ENCODE peak calls at places on chromosomes 2 and 18, in four cellular contexts. One of them, this sample, is unnamed.
A peak's percentile ranks its signal among the peaks of the same experiment; 100 is the strongest.

GRCh38 chr2:15943914-15944313 is 3.6 kb downstream of the MYCN start:
- DNase-seq in iPS DF 6.9: no peak
- DNase-seq in AG09309: no peak
- DNase-seq in IMR-90: no peak
- DNase-seq in this sample: no peak

GRCh38 chr18:48529796-48530195 is 9.0 kb upstream of the CTIF start:
- DNase-seq in iPS DF 6.9: no peak
- DNase-seq in AG09309: peak; percentile 71
- DNase-seq in IMR-90: peak; percentile 77
- DNase-seq in this sample: peak; percentile 94

GRCh38 chr18:70258243-70258642 is 30.6 kb upstream of the SOCS6 start:
- DNase-seq in iPS DF 6.9: no peak
- DNase-seq in AG09309: no peak
- DNase-seq in IMR-90: no peak
- DNase-seq in this sample: no peak

GRCh38 chr2:46915811-46916630 is 415 bp upstream of the MCFD2 start:
- DNase-seq in iPS DF 6.9: peak; percentile 52
- DNase-seq in AG09309: peak; percentile 71
- DNase-seq in IMR-90: peak; percentile 91
- DNase-seq in this sample: peak; percentile 89

GRCh38 chr2:42463570-42463969 is 30.2 kb downstream of the KCNG3 start:
- DNase-seq in iPS DF 6.9: no peak
- DNase-seq in AG09309: no peak
- DNase-seq in IMR-90: no peak
- DNase-seq in this sample: no peak

GRCh38 chr2:220499281-220499680 is 871.9 kb downstream of the SLC4A3 start:
- DNase-seq in iPS DF 6.9: no peak
- DNase-seq in AG09309: no peak
- DNase-seq in IMR-90: peak; percentile 80
- DNase-seq in this sample: peak; percentile 64

GRCh38 chr2:231483398-231484329 is 19.4 kb upstream of the NCL start:
- DNase-seq in iPS DF 6.9: no peak
- DNase-seq in AG09309: no peak
- DNase-seq in IMR-90: no peak
- DNase-seq in this sample: peak; percentile 22

GRCh38 chr2:121137571-121137970 is 147.4 kb downstream of the TFCP2L1 start:
- DNase-seq in iPS DF 6.9: no peak
- DNase-seq in AG09309: no peak
- DNase-seq in IMR-90: no peak
- DNase-seq in this sample: no peak

GRCh38 chr2:127569274-127570065 is 34.0 kb downstream of the MYO7B start:
- DNase-seq in iPS DF 6.9: no peak
- DNase-seq in AG09309: peak; percentile 18
- DNase-seq in IMR-90: peak; percentile 76
- DNase-seq in this sample: peak; percentile 79

GRCh38 chr2:238582159-238582558 is 155.4 kb downstream of the ASB1 start:
- DNase-seq in iPS DF 6.9: no peak
- DNase-seq in AG09309: peak; percentile 63
- DNase-seq in IMR-90: peak; percentile 27
- DNase-seq in this sample: peak; percentile 79

GRCh38 chr2:239236808-239237205 is 164.0 kb downstream of the HDAC4 start:
- DNase-seq in iPS DF 6.9: no peak
- DNase-seq in AG09309: no peak
- DNase-seq in IMR-90: no peak
- DNase-seq in this sample: no peak

GRCh38 chr2:207122914-207123744 is 42.6 kb downstream of the KLF7 start:
- DNase-seq in iPS DF 6.9: no peak
- DNase-seq in AG09309: no peak
- DNase-seq in IMR-90: no peak
- DNase-seq in this sample: peak; percentile 62

GRCh38 chr2:182866095-182866460 is 359 bp downstream of the FRZB start:
- DNase-seq in iPS DF 6.9: no peak
- DNase-seq in AG09309: no peak
- DNase-seq in IMR-90: no peak
- DNase-seq in this sample: no peak

GRCh38 chr2:66700181-66700686 is 265.3 kb downstream of the MEIS1 start:
- DNase-seq in iPS DF 6.9: no peak
- DNase-seq in AG09309: no peak
- DNase-seq in IMR-90: no peak
- DNase-seq in this sample: no peak

GRCh38 chr2:81937944-81938343 is 1633.4 kb upstream of the LRRTM1 start:
- DNase-seq in iPS DF 6.9: no peak
- DNase-seq in AG09309: no peak
- DNase-seq in IMR-90: no peak
- DNase-seq in this sample: no peak

GRCh38 chr2:181876614-181877063 is 14.9 kb upstream of the ITPRID2 start:
- DNase-seq in iPS DF 6.9: no peak
- DNase-seq in AG09309: peak; percentile 54
- DNase-seq in IMR-90: peak; percentile 68
- DNase-seq in this sample: no peak

GRCh38 chr2:101766871-101767739 is 69.6 kb downstream of the MAP4K4 start:
- DNase-seq in iPS DF 6.9: no peak
- DNase-seq in AG09309: peak; percentile 92
- DNase-seq in IMR-90: peak; percentile 93
- DNase-seq in this sample: peak; percentile 96

GRCh38 chr2:54669677-54670484 is 53.6 kb upstream of the EML6 start:
- DNase-seq in iPS DF 6.9: no peak
- DNase-seq in AG09309: peak; percentile 49
- DNase-seq in IMR-90: peak; percentile 76
- DNase-seq in this sample: peak; percentile 87

GRCh38 chr2:68537872-68538271 is 70.5 kb downstream of the APLF start:
- DNase-seq in iPS DF 6.9: no peak
- DNase-seq in AG09309: peak; percentile 10
- DNase-seq in IMR-90: peak; percentile 59
- DNase-seq in this sample: peak; percentile 4

GRCh38 chr2:235499306-235499812 is 5.5 kb downstream of the AGAP1 start:
- DNase-seq in iPS DF 6.9: no peak
- DNase-seq in AG09309: no peak
- DNase-seq in IMR-90: no peak
- DNase-seq in this sample: no peak

GRCh38 chr2:38474058-38474457 is 97.0 kb upstream of the ATL2 start:
- DNase-seq in iPS DF 6.9: no peak
- DNase-seq in AG09309: no peak
- DNase-seq in IMR-90: no peak
- DNase-seq in this sample: no peak

GRCh38 chr2:1730047-1730937 is 14.0 kb downstream of the PXDN start:
- DNase-seq in iPS DF 6.9: no peak
- DNase-seq in AG09309: no peak
- DNase-seq in IMR-90: peak; percentile 89
- DNase-seq in this sample: peak; percentile 97

GRCh38 chr2:67733517-67733916 is 329.3 kb downstream of the C1D start:
- DNase-seq in iPS DF 6.9: peak; percentile 31
- DNase-seq in AG09309: no peak
- DNase-seq in IMR-90: no peak
- DNase-seq in this sample: no peak

DNA sequence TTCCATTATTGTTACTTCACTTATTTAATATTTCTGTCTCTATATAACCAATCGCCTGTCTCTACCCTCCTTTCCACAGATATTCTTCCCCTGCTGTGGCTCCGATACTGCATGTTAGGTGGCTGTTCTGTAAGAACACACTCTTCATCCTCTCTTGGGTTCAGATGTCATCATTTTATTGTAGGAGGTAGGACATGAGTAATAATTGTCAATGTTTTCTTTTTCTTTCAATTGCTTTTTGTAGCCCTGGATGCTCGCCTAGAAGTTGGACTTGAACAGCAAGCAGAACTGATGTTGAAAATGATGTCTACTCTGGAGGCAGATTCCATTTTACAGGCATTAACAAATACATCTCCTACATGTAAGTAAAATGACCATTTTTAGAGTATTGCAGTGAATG is 128.6 kb downstream of the BIRC6 start:
- DNase-seq in iPS DF 6.9: no peak
- DNase-seq in AG09309: peak; percentile 39
- DNase-seq in IMR-90: peak; percentile 36
- DNase-seq in this sample: peak; percentile 66
- H3K4me3 ChIP-seq in iPS DF 6.9: no peak overlapping the region
- H3K4me3 ChIP-seq in AG09309: no peak overlapping the region
- H3K4me3 ChIP-seq in IMR-90: no peak overlapping the region
- H3K4me3 ChIP-seq in this sample: no peak overlapping the region

GRCh38 chr2:118838741-118839455 is 8.6 kb downstream of the EN1 start:
- DNase-seq in iPS DF 6.9: no peak
- DNase-seq in AG09309: no peak
- DNase-seq in IMR-90: no peak
- DNase-seq in this sample: no peak

GRCh38 chr2:118843492-118844132 is 3.8 kb downstream of the EN1 start:
- DNase-seq in iPS DF 6.9: no peak
- DNase-seq in AG09309: no peak
- DNase-seq in IMR-90: no peak
- DNase-seq in this sample: no peak

GRCh38 chr2:118842687-118843491 is 4.6 kb downstream of the EN1 start:
- DNase-seq in iPS DF 6.9: no peak
- DNase-seq in AG09309: no peak
- DNase-seq in IMR-90: no peak
- DNase-seq in this sample: no peak

GRCh38 chr2:118841828-118842461 is 5.5 kb downstream of the EN1 start:
- DNase-seq in iPS DF 6.9: no peak
- DNase-seq in AG09309: no peak
- DNase-seq in IMR-90: no peak
- DNase-seq in this sample: no peak

DNA sequence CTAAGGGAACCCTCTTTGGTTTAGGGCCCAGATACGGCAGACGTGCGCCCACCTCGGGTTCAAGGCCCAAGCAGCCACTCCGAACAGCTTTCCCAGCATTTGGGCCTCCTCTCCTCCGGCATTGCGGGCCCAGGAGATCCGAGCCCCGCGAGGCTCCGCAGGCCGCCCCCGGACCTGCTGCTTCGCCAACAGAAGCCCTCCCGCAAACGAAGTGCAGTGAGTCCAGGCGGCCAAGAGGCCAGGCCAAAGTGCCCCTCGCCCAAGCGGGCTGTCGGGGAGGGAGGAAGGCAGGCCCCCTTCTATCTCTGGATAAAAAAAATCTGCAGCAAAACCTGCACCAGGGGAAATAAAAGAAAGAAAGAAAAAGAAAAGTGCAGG is 6.0 kb downstream of the EN1 start:
- DNase-seq in iPS DF 6.9: no peak
- DNase-seq in AG09309: no peak
- DNase-seq in IMR-90: no peak
- DNase-seq in this sample: no peak
- H3K4me3 ChIP-seq in iPS DF 6.9: no peak overlapping the region
- H3K4me3 ChIP-seq in AG09309: no peak overlapping the region
- H3K4me3 ChIP-seq in IMR-90: no peak overlapping the region
- H3K4me3 ChIP-seq in this sample: peak overlapping the region; percentile 45

GRCh38 chr18:8781671-8782070 is 76.3 kb downstream of the MTCL1 start:
- DNase-seq in iPS DF 6.9: no peak
- DNase-seq in AG09309: no peak
- DNase-seq in IMR-90: no peak
- DNase-seq in this sample: no peak
- H3K4me3 ChIP-seq in iPS DF 6.9: no peak overlapping the region
- H3K4me3 ChIP-seq in AG09309: no peak overlapping the region
- H3K4me3 ChIP-seq in IMR-90: no peak overlapping the region
- H3K4me3 ChIP-seq in this sample: no peak overlapping the region

DNA sequence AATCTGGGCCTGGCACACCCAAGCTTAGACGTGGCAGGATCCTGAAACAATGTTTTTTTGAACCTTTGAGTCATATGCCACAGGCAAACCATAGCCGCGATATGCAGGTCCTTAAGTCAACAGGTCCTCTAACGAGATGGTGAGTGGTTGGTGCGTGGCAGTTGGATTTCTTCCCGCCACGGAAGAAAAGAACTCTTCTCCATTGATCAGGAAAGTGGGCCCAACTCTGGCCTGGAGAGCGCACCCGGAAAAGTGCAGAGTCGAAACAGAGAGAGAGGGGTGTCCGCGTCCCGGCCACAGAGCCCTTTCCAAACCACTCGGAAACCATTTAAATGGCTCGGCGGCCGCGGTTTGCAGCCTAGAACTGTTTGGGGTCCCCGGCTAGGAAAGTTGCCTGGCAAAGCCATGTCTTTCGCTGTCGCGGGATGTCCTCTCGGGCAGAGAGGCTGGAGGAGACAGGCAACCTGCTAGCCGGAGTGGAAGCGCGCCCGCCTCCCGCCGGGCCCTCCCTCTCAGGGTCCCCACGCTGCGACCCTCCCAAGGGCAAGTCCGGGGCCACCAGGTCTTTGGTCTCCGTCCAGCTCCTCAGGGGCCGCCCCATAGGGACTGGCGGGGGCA is 777 bp downstream of the GALNT3 start:
- DNase-seq in iPS DF 6.9: no peak
- DNase-seq in AG09309: no peak
- DNase-seq in IMR-90: no peak
- DNase-seq in this sample: no peak
- H3K4me3 ChIP-seq in iPS DF 6.9: peak overlapping the region; percentile 63
- H3K4me3 ChIP-seq in AG09309: peak overlapping the region; percentile 57
- H3K4me3 ChIP-seq in IMR-90: peak overlapping the region; percentile 47
- H3K4me3 ChIP-seq in this sample: peak overlapping the region; percentile 52

This sample was measured in AG10803.